ENCODE peak calls at places on chromosome 17, in seven cellular contexts. One of them, this sample, is unnamed.

GRCh38 chr17:72258711-72259110 is 137.9 kb downstream of the SOX9 start:
- DNase-seq in NCI-H524: no peak
- DNase-seq in Peyer's patch: no peak
- DNase-seq in breast epithelium: no peak
- DNase-seq in ascending aorta: no peak
- DNase-seq in activated CD4-positive, alpha-beta memory T cell treated with anti-CD3 and anti-CD28 coated beads, Interleukin-2, amount 10 ng/mL, durations not matched to agents 7 days and 5 days: no peak
- DNase-seq in activated T-helper 1 cell treated with Interleukin-2 at 50 U/mL for 16 hours: no peak
- DNase-seq in this sample: no peak

GRCh38 chr17:77182773-77183172 is 42.0 kb downstream of the SEC14L1 start:
- DNase-seq in activated CD4-positive, alpha-beta memory T cell treated with anti-CD3 and anti-CD28 coated beads, Interleukin-2, amount 10 ng/mL, durations not matched to agents 7 days and 5 days: no peak
- DNase-seq in breast epithelium: no peak
- DNase-seq in Peyer's patch: no peak
- DNase-seq in ascending aorta: no peak
- DNase-seq in activated T-helper 1 cell treated with Interleukin-2 at 50 U/mL for 16 hours: no peak
- DNase-seq in NCI-H524: no peak
- DNase-seq in this sample: no peak

GRCh38 chr17:45305532-45306087 is 11.2 kb downstream of the MAP3K14 start:
- DNase-seq in breast epithelium: no peak
- DNase-seq in Peyer's patch: no peak
- DNase-seq in activated CD4-positive, alpha-beta memory T cell treated with anti-CD3 and anti-CD28 coated beads, Interleukin-2, amount 10 ng/mL, durations not matched to agents 7 days and 5 days: no peak
- DNase-seq in ascending aorta: no peak
- DNase-seq in activated T-helper 1 cell treated with Interleukin-2 at 50 U/mL for 16 hours: no peak
- DNase-seq in NCI-H524: no peak
- DNase-seq in this sample: no peak

GRCh38 chr17:66548158-66548557 is 245.7 kb downstream of the PRKCA start:
- DNase-seq in activated CD4-positive, alpha-beta memory T cell treated with anti-CD3 and anti-CD28 coated beads, Interleukin-2, amount 10 ng/mL, durations not matched to agents 7 days and 5 days: peak; percentile 75
- DNase-seq in breast epithelium: no peak
- DNase-seq in NCI-H524: no peak
- DNase-seq in Peyer's patch: no peak
- DNase-seq in activated T-helper 1 cell treated with Interleukin-2 at 50 U/mL for 16 hours: no peak
- DNase-seq in ascending aorta: no peak
- DNase-seq in this sample: peak; percentile 11

GRCh38 chr17:13568746-13569739 is 32.7 kb downstream of the HS3ST3A1 start:
- DNase-seq in breast epithelium: no peak
- DNase-seq in Peyer's patch: no peak
- DNase-seq in NCI-H524: no peak
- DNase-seq in ascending aorta: no peak
- DNase-seq in activated CD4-positive, alpha-beta memory T cell treated with anti-CD3 and anti-CD28 coated beads, Interleukin-2, amount 10 ng/mL, durations not matched to agents 7 days and 5 days: no peak
- DNase-seq in activated T-helper 1 cell treated with Interleukin-2 at 50 U/mL for 16 hours: no peak
- DNase-seq in this sample: no peak

GRCh38 chr17:72609501-72609900 is 483.0 kb downstream of the SLC39A11 start:
- DNase-seq in ascending aorta: no peak
- DNase-seq in activated T-helper 1 cell treated with Interleukin-2 at 50 U/mL for 16 hours: no peak
- DNase-seq in Peyer's patch: no peak
- DNase-seq in breast epithelium: no peak
- DNase-seq in NCI-H524: no peak
- DNase-seq in activated CD4-positive, alpha-beta memory T cell treated with anti-CD3 and anti-CD28 coated beads, Interleukin-2, amount 10 ng/mL, durations not matched to agents 7 days and 5 days: no peak
- DNase-seq in this sample: no peak

GRCh38 chr17:82003411-82004381 is 19.0 kb downstream of the CENPX start:
- DNase-seq in ascending aorta: peak; percentile 75
- DNase-seq in breast epithelium: peak; percentile 86
- DNase-seq in activated CD4-positive, alpha-beta memory T cell treated with anti-CD3 and anti-CD28 coated beads, Interleukin-2, amount 10 ng/mL, durations not matched to agents 7 days and 5 days: no peak
- DNase-seq in activated T-helper 1 cell treated with Interleukin-2 at 50 U/mL for 16 hours: no peak
- DNase-seq in Peyer's patch: no peak
- DNase-seq in NCI-H524: no peak
- DNase-seq in this sample: no peak

GRCh38 chr17:44088254-44088653 is 17.7 kb downstream of the G6PC3 start:
- DNase-seq in NCI-H524: no peak
- DNase-seq in activated T-helper 1 cell treated with Interleukin-2 at 50 U/mL for 16 hours: no peak
- DNase-seq in Peyer's patch: no peak
- DNase-seq in activated CD4-positive, alpha-beta memory T cell treated with anti-CD3 and anti-CD28 coated beads, Interleukin-2, amount 10 ng/mL, durations not matched to agents 7 days and 5 days: no peak
- DNase-seq in ascending aorta: no peak
- DNase-seq in breast epithelium: no peak
- DNase-seq in this sample: no peak

GRCh38 chr17:37084375-37084774 is 135.6 kb downstream of the AATF start:
- DNase-seq in NCI-H524: no peak
- DNase-seq in activated T-helper 1 cell treated with Interleukin-2 at 50 U/mL for 16 hours: no peak
- DNase-seq in activated CD4-positive, alpha-beta memory T cell treated with anti-CD3 and anti-CD28 coated beads, Interleukin-2, amount 10 ng/mL, durations not matched to agents 7 days and 5 days: no peak
- DNase-seq in breast epithelium: no peak
- DNase-seq in ascending aorta: no peak
- DNase-seq in Peyer's patch: no peak
- DNase-seq in this sample: no peak